ENCODE peak calls at places on chromosomes 1 and 21, in five cellular contexts. S, I, V, B and C are unnamed samples.

GRCh38 chr21:46092811-46093667 is 4.9 kb upstream of the COL6A2 start:
- DNase-seq in B (no peak), I (no peak), V (no peak), S (peak; percentile 28), C (no peak)

GRCh38 chr1:219152759-219153158 is 20.9 kb upstream of the LYPLAL1 start:
- DNase-seq in V (no peak), S (no peak), B (no peak), I (no peak), C (no peak)

GRCh38 chr21:25806053-25806452 is 71.3 kb downstream of the GABPA start:
- DNase-seq in I (no peak), S (no peak), B (no peak), V (no peak), C (no peak)

GRCh38 chr1:70034403-70034802 is 171.0 kb downstream of the LRRC40 start:
- DNase-seq in V (peak; percentile 67), I (no peak), S (no peak), B (no peak), C (no peak)

GRCh38 chr1:153945795-153946621 is 510 bp downstream of the DENND4B start:
- DNase-seq in S (peak; percentile 99), I (peak; percentile 78), V (peak; percentile 43), B (peak; percentile 34), C (peak; percentile 95)

GRCh38 chr1:94271373-94271772 is 34.0 kb upstream of the ARHGAP29 start:
- DNase-seq in I (no peak), V (no peak), B (no peak), S (no peak), C (no peak)

GRCh38 chr21:42555756-42556438 is 42.2 kb downstream of the SLC37A1 start:
- DNase-seq in B (no peak), I (no peak), V (no peak), S (peak; percentile 38), C (peak; percentile 39)

GRCh38 chr1:205376739-205377138 is 20.0 kb upstream of the KLHDC8A start:
- DNase-seq in S (no peak), I (no peak), B (no peak), V (peak; percentile 44), C (no peak)

GRCh38 chr1:209116705-209117104 is 466.8 kb upstream of the CAMK1G start:
- DNase-seq in S (no peak), I (no peak), V (no peak), B (no peak), C (no peak)

GRCh38 chr1:156590326-156591180 is 1.0 kb upstream of the NAXE start:
- DNase-seq in S (no peak), V (no peak), I (no peak), B (no peak), C (no peak)

GRCh38 chr1:90262791-90263190 is 267.9 kb downstream of the ZNF326 start:
- DNase-seq in B (no peak), V (no peak), I (no peak), S (no peak), C (no peak)

GRCh38 chr1:27656157-27656893 is 15.7 kb downstream of the IFI6 start:
- DNase-seq in S (peak; percentile 82), V (peak; percentile 68), I (no peak), B (no peak), C (peak; percentile 75)

GRCh38 chr1:36411674-36412648 is 14.3 kb upstream of the LSM10 start:
- DNase-seq in I (no peak), V (no peak), S (no peak), B (no peak), C (no peak)

GRCh38 chr1:91736999-91737615 is 148.8 kb downstream of the TGFBR3 start:
- DNase-seq in I (no peak), S (no peak), B (no peak), V (peak; percentile 97), C (no peak)

GRCh38 chr1:212285685-212286436 is 651 bp downstream of the PPP2R5A start:
- DNase-seq in B (peak; percentile 52), S (peak; percentile 93), V (peak; percentile 30), I (peak; percentile 65), C (peak; percentile 87)

GRCh38 chr1:25550155-25550506 is 6.7 kb downstream of the LDLRAP1 start:
- DNase-seq in I (no peak), V (no peak), S (no peak), B (no peak), C (no peak)

GRCh38 chr1:236753554-236753953 is 41.5 kb upstream of the MTR start:
- DNase-seq in V (peak; percentile 43), S (no peak), B (no peak), I (no peak), C (no peak)

GRCh38 chr1:82492168-82492567 is 691.4 kb downstream of the ADGRL2 start:
- DNase-seq in V (no peak), I (no peak), S (no peak), B (no peak), C (no peak)

GRCh38 chr1:202618387-202619022 is 91.7 kb downstream of the SYT2 start:
- DNase-seq in I (no peak), V (peak; percentile 49), B (no peak), S (no peak), C (no peak)

GRCh38 chr1:107750364-107750959 is 214.5 kb downstream of the VAV3 start:
- DNase-seq in S (no peak), I (peak; percentile 1), B (peak; percentile 70), V (peak; percentile 39), C (peak; percentile 52)

GRCh38 chr1:204314893-204315735 is 44.6 kb downstream of the PLEKHA6 start:
- DNase-seq in B (no peak), S (no peak), V (no peak), I (no peak), C (no peak)

GRCh38 chr21:38223893-38224540 is 32.8 kb upstream of the KCNJ15 start:
- DNase-seq in V (no peak), S (no peak), B (no peak), I (no peak), C (no peak)

GRCh38 chr1:2566106-2567045 is 10.2 kb downstream of the TNFRSF14 start:
- DNase-seq in B (no peak), S (peak; percentile 72), I (no peak), V (no peak), C (no peak)

GRCh38 chr1:163308811-163309210 is 12.9 kb upstream of the NUF2 start:
- DNase-seq in I (no peak), V (no peak), S (no peak), B (no peak), C (no peak)

GRCh38 chr1:98651116-98651625 is 10.3 kb upstream of the SNX7 start:
- DNase-seq in I (no peak), V (no peak), S (peak; percentile 55), B (no peak), C (no peak)

GRCh38 chr1:173329747-173330146 is 122.6 kb upstream of the TNFSF4 start:
- DNase-seq in V (no peak), B (no peak), I (no peak), S (no peak), C (no peak)

GRCh38 chr1:66383168-66383567 is 150.8 kb upstream of the SGIP1 start:
- DNase-seq in B (no peak), V (no peak), I (no peak), S (no peak), C (no peak)

GRCh38 chr1:224433671-224434446 is 738 bp downstream of the WDR26 start:
- DNase-seq in S (peak; percentile 90), V (peak; percentile 6), I (peak; percentile 58), B (peak; percentile 32), C (peak; percentile 69)

GRCh38 chr1:36562181-36562685 is 79.5 kb upstream of the CSF3R start:
- DNase-seq in S (no peak), B (no peak), I (no peak), V (no peak), C (peak; percentile 14)